ENCODE peak calls at places on chromosomes 16 and 17, in five cellular contexts. S is K562, M is HCT116, V is SK-N-SH, W is H1. Q is an unnamed sample.

GRCh38 chr17:58005728-58006562 is 1.1 kb downstream of the SRSF1 start:
- DNase-seq in S (no peak), M (no peak), W (no peak), V (no peak), Q (no peak)

GRCh38 chr16:72085002-72085401 is 8.4 kb downstream of the TXNL4B start:
- DNase-seq in W (no peak), S (no peak), V (no peak), M (no peak), Q (no peak)

GRCh38 chr17:78412403-78412802 is 34.0 kb downstream of the PGS1 start:
- DNase-seq in S (peak; percentile 58), W (no peak), V (peak; percentile 58), M (no peak), Q (peak; percentile 58)

GRCh38 chr16:8683640-8684039 is 9.2 kb downstream of the ABAT start:
- DNase-seq in M (no peak), S (no peak), V (no peak), W (no peak), Q (no peak)

GRCh38 chr17:74569392-74570003 is 2.2 kb upstream of the CD300H start:
- DNase-seq in S (no peak), W (no peak), M (peak; percentile 97), V (no peak), Q (no peak)

GRCh38 chr16:23027386-23027785 is 121.9 kb downstream of the USP31 start:
- DNase-seq in S (no peak), V (no peak), M (no peak), W (no peak), Q (no peak)

GRCh38 chr16:20750558-20750957 is 8.9 kb upstream of the THUMPD1 start:
- DNase-seq in V (no peak), M (no peak), S (no peak), W (no peak), Q (no peak)

GRCh38 chr17:2849327-2849670 is 53.1 kb downstream of the RAP1GAP2 start:
- DNase-seq in V (peak; percentile 79), S (no peak), M (no peak), W (no peak), Q (no peak)

GRCh38 chr16:22915003-22915402 is 101.0 kb downstream of the HS3ST2 start:
- DNase-seq in W (no peak), M (no peak), S (no peak), V (no peak), Q (no peak)

GRCh38 chr17:80539022-80539421 is 5.6 kb upstream of the RPTOR start:
- DNase-seq in W (no peak), S (no peak), V (no peak), M (no peak), Q (no peak)

GRCh38 chr17:48626470-48627241 is 498 bp upstream of the HOXB9 start:
- DNase-seq in S (peak; percentile 92), M (peak; percentile 88), W (no peak), V (no peak), Q (no peak)

GRCh38 chr17:55722742-55723487 is at the start of gene TMEM100:
- DNase-seq in M (no peak), S (peak; percentile 18), V (peak; percentile 32), W (no peak), Q (no peak)

GRCh38 chr16:49850558-49851467 is 5.1 kb downstream of the ZNF423 start:
- DNase-seq in V (no peak), W (no peak), S (no peak), M (no peak), Q (no peak)

GRCh38 chr17:38691154-38691553 is 13.9 kb upstream of the MLLT6 start:
- DNase-seq in S (no peak), W (no peak), M (no peak), V (no peak), Q (no peak)

GRCh38 chr16:24150282-24150681 is 105.9 kb upstream of the CACNG3 start:
- DNase-seq in V (no peak), W (no peak), S (peak; percentile 43), M (no peak), Q (no peak)
- TF ChIP-seq JUND in V (no peak), W (no peak), S (no peak), M (no peak), Q (no peak)

GRCh38 chr17:66810951-66811682 is 23.8 kb upstream of the CACNG5 start:
- DNase-seq in V (no peak), M (no peak), S (no peak), W (no peak), Q (no peak)

GRCh38 chr17:66807182-66807581 is 27.7 kb upstream of the CACNG5 start:
- DNase-seq in W (no peak), M (no peak), V (no peak), S (no peak), Q (no peak)

GRCh38 chr17:66809408-66809807 is 25.5 kb upstream of the CACNG5 start:
- DNase-seq in M (no peak), S (no peak), V (no peak), W (no peak), Q (no peak)

GRCh38 chr17:66803474-66803951 is 31.4 kb upstream of the CACNG5 start:
- DNase-seq in M (no peak), W (peak; percentile 17), V (no peak), S (no peak), Q (no peak)

GRCh38 chr17:66805567-66805966 is 29.4 kb upstream of the CACNG5 start:
- DNase-seq in W (no peak), M (no peak), S (no peak), V (no peak), Q (no peak)
- TF ChIP-seq JUND in W (no peak), M (no peak), S (no peak), V (no peak), Q (no peak)

GRCh38 chr17:6560496-6560895 is 4.1 kb upstream of the PITPNM3 start:
- DNase-seq in V (no peak), S (no peak), W (no peak), M (no peak), Q (no peak)
- TF ChIP-seq JUND in V (no peak), S (no peak), W (no peak), M (no peak), Q (no peak)

DNA sequence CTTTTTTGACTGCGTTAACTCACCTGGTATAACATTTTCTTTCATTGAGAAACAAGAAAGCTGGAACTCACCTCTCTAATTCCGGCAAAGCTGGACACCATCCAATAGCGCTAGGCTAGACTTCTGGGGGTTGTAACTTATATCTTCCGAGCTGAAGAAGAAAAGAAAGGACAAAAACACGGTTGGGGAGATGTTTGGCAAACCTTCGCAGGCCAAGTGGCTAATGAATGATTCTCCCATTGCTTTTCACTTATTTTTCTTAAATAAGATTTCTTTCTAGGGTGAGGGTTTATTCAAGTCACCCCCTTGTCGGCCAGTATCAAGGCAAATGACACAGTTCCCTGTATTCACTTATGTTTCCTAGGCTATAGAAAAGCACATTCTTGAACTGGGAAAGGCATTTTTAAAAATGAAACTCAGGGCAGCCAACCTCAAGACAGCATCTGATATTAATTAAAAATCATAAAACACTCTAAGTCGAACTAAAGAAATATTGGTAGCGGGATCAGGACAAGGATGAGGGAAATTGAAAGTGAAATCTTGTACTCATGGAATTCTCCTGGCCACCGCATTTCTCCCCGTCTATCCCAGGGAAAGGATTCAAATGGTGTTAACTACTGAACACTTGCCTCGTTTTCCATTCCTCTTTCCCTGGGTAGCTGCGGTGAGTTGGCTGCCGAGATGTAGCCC is 95.9 kb upstream of the ZFHX3 start:
- DNase-seq in S (no peak), V (no peak), W (no peak), M (no peak), Q (no peak)
- TF ChIP-seq JUND in S (no peak), V (no peak), W (no peak), M (no peak), Q (no peak)

DNA sequence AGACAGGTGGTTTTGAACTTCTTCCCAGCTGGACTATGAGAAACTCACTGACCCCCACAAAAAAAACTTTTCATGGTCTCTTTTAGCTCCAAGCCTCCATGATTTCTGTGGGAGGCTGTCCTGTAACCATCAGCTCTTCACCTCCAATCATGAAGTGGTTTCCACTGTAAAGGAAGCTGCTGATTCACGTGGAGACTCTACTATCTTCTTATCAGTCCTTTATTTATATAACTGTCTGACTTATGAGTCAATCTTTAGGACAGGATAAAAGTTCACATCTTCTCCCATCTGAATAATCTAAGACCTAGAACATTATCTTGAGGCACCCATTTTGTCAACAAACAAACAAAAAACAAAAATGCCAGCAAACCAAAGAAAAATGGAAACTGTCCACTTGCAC is 409.9 kb downstream of the SLC39A11 start:
- DNase-seq in V (no peak), S (no peak), W (no peak), M (no peak), Q (no peak)
- TF ChIP-seq JUND in V (no peak), S (no peak), W (no peak), M (peak; percentile 9), Q (no peak)

GRCh38 chr16:85323961-85324253 is 211.6 kb upstream of the CIBAR2 start:
- DNase-seq in S (no peak), W (no peak), V (no peak), M (no peak), Q (no peak)

GRCh38 chr16:85327731-85328664 is 215.7 kb upstream of the CIBAR2 start:
- DNase-seq in V (no peak), W (peak; percentile 93), S (peak; percentile 77), M (peak; percentile 39), Q (no peak)

GRCh38 chr16:85324506-85324905 is 212.2 kb upstream of the CIBAR2 start:
- DNase-seq in W (no peak), V (no peak), S (no peak), M (no peak), Q (no peak)

GRCh38 chr16:85326794-85327181 is 214.5 kb upstream of the CIBAR2 start:
- DNase-seq in W (no peak), V (no peak), M (no peak), S (no peak), Q (no peak)

DNA sequence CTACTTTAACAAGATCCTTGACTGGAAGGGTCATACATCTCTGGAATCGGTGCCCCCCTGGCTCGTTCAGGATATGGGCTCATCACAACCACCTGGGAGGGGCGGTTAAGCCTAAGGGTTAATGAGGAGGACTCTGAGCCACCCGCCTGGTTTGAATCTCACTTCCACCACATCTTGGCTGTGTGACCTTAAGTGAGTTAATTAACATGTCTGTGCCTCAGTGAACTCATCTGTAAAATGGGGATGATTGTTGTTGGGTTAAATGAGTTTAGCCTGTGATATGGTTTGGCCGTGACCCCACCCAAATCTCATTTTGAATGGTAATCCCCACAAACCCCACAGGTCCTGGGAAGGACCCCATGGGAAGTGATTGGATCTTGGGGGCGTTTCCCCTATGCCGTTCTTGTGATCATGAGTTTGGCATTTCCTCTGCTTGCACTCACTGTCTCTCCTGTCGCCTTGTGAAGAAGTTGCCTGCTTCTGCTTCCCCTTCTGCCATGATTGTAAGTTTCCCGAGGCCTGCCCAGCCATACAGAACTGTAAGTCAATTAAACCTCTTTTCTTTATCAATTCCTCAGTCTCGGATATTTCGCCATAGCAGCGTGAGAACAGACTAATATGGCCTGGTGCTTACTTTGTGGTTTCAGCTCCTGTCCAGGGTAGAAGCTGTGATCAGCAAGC is 214.0 kb upstream of the CIBAR2 start:
- DNase-seq in M (no peak), W (no peak), S (no peak), V (no peak), Q (no peak)
- TF ChIP-seq JUND in M (no peak), W (no peak), S (no peak), V (no peak), Q (no peak)

GRCh38 chr17:7260601-7261376 is 1.5 kb downstream of the CLDN7 start:
- DNase-seq in W (no peak), S (no peak), V (no peak), M (no peak), Q (peak; percentile 67)
- TF ChIP-seq JUND in W (no peak), S (no peak), V (no peak), M (peak; percentile 10), Q (no peak)

GRCh38 chr16:1335996-1336395 is 2.6 kb downstream of the BAIAP3 start:
- DNase-seq in W (no peak), M (no peak), S (no peak), V (peak; percentile 75), Q (no peak)
- TF ChIP-seq JUND in W (no peak), M (no peak), S (no peak), V (no peak), Q (no peak)

Q was measured in T47D.